ENCODE peak calls at places on chromosomes 12 and 14, in nine cellular contexts. J is cortex of kidney; S is hepatic stellate cell; Z is ureter; D is dorsolateral prefrontal cortex; C is activated CD4-positive, alpha-beta T cell treated with anti-CD3 and anti-CD28 coated beads for 48 hours; T is pancreas; W is ACHN; A is AG10803. V is an unnamed sample.

GRCh38 chr14:26444745-26445144 is 153.1 kb downstream of the NOVA1 start:
- DNase-seq in J (no peak), S (no peak), Z (no peak), D (no peak), C (no peak), T (no peak), W (peak), A (no peak), V (no peak)

GRCh38 chr14:20059745-20060144 is at the start of gene OR4L1:
- DNase-seq in J (no peak), S (no peak), Z (no peak), D (no peak), C (no peak), T (no peak), W (no peak), A (no peak), V (no peak)

GRCh38 chr12:107458163-107458562 is 227.4 kb upstream of the PWP1 start:
- DNase-seq in J (no peak), S (no peak), Z (no peak), D (no peak), C (no peak), T (peak), W (no peak), A (no peak), V (no peak)

GRCh38 chr14:92105845-92106094 is 612 bp downstream of the ATXN3 start:
- DNase-seq in J (no peak), S (no peak), Z (peak), D (no peak), C (peak), T (peak), W (no peak), A (peak), V (peak)

GRCh38 chr12:542290-543113 is 82.8 kb downstream of the B4GALNT3 start:
- DNase-seq in J (no peak), S (no peak), Z (no peak), D (no peak), C (no peak), T (no peak), W (no peak), A (no peak), V (no peak)

GRCh38 chr12:11482955-11483354 is 87.6 kb upstream of the PRB2 start:
- DNase-seq in J (no peak), S (peak), Z (no peak), D (no peak), C (no peak), T (no peak), W (no peak), A (peak), V (no peak)

GRCh38 chr14:100836961-100837811 is 11.3 kb downstream of the MEG3 start:
- DNase-seq in J (no peak), S (no peak), Z (no peak), D (no peak), C (no peak), T (no peak), W (no peak), A (no peak), V (no peak)

GRCh38 chr12:90253142-90253541 is 544.5 kb upstream of the ATP2B1 start:
- DNase-seq in J (no peak), S (no peak), Z (no peak), D (no peak), C (no peak), T (no peak), W (no peak), A (no peak), V (no peak)